ENCODE peak calls at places on chromosomes 11 and 22, in ten cellular contexts. B, C, V, W, X, K, S, O, J and G are unnamed samples.

GRCh38 chr22:38243007-38243775 is 29.6 kb downstream of the TMEM184B start:
- DNase-seq in K (no peak), W (no peak), C (peak), J (peak), O (no peak), B (no peak), X (peak), S (no peak), V (peak), G (no peak)

GRCh38 chr11:112797072-112797471 is 164.1 kb upstream of the NCAM1 start:
- DNase-seq in X (no peak), O (no peak), K (peak), W (no peak), S (no peak), V (no peak), B (peak), J (no peak), C (no peak), G (no peak)

GRCh38 chr22:45934659-45935341 is 42.2 kb downstream of the WNT7B start:
- DNase-seq in X (peak), C (peak), O (peak), V (peak), B (no peak), W (no peak), K (no peak), J (peak), S (peak), G (no peak)

GRCh38 chr11:19519912-19520641 is 192.6 kb upstream of the NAV2 start:
- DNase-seq in O (no peak), B (no peak), C (no peak), J (no peak), W (no peak), K (no peak), X (no peak), S (no peak), V (no peak), G (no peak)

GRCh38 chr11:2802389-2803185 is 83.0 kb downstream of the CDKN1C start:
- DNase-seq in O (no peak), V (no peak), X (peak), W (no peak), S (no peak), K (no peak), B (peak), C (no peak), J (no peak), G (no peak)

GRCh38 chr11:130814440-130815073 is 101.7 kb downstream of the SNX19 start:
- DNase-seq in S (no peak), J (no peak), C (no peak), B (no peak), W (no peak), K (no peak), O (no peak), V (no peak), X (no peak), G (no peak)

GRCh38 chr11:2685051-2685450 is 14.7 kb downstream of the KCNQ1OT1 start:
- DNase-seq in B (peak), J (no peak), K (no peak), S (no peak), C (no peak), V (no peak), W (no peak), X (peak), O (no peak), G (no peak)

GRCh38 chr22:37230673-37231405 is 13.2 kb downstream of the RAC2 start:
- DNase-seq in K (no peak), O (no peak), X (no peak), B (peak), J (no peak), S (no peak), C (no peak), W (peak), V (no peak), G (no peak)

GRCh38 chr11:116831790-116832349 is 2.2 kb downstream of the APOC3 start:
- DNase-seq in K (no peak), O (no peak), X (no peak), B (no peak), S (no peak), J (no peak), V (no peak), C (no peak), W (no peak), G (no peak)

GRCh38 chr11:69007978-69008381 is 5.1 kb downstream of the MRGPRF start:
- DNase-seq in K (no peak), J (no peak), B (peak), O (no peak), W (no peak), C (peak), S (peak), X (peak), V (peak), G (no peak)

GRCh38 chr22:48758021-48758561 is 1069.6 kb downstream of the BRD1 start:
- DNase-seq in B (peak), C (no peak), V (no peak), J (no peak), W (no peak), O (no peak), X (peak), S (no peak), K (no peak), G (peak)

GRCh38 chr11:20337526-20338154 is 25.9 kb upstream of the HTATIP2 start:
- DNase-seq in O (no peak), W (peak), J (peak), C (peak), S (peak), X (no peak), B (no peak), V (peak), K (peak), G (peak)

GRCh38 chr11:20089796-20090653 is 70.2 kb downstream of the DBX1 start:
- DNase-seq in B (no peak), J (no peak), C (no peak), X (no peak), K (peak), W (no peak), V (peak), O (no peak), S (no peak), G (no peak)

GRCh38 chr11:3122775-3123201 is 42.3 kb downstream of the OSBPL5 start:
- DNase-seq in B (peak), O (no peak), C (no peak), W (no peak), K (no peak), J (no peak), V (no peak), S (no peak), X (peak), G (no peak)

GRCh38 chr11:115497303-115497702 is 6.9 kb downstream of the CADM1 start:
- DNase-seq in C (no peak), J (no peak), S (no peak), W (peak), X (no peak), B (no peak), K (no peak), O (no peak), V (no peak), G (no peak)

GRCh38 chr22:19795617-19796008 is 35.0 kb downstream of the TBX1 start:
- DNase-seq in V (peak), K (no peak), B (no peak), W (no peak), S (peak), X (no peak), J (no peak), C (no peak), O (no peak), G (no peak)

GRCh38 chr11:132523929-132524328 is 1008.4 kb downstream of the OPCML start:
- DNase-seq in B (no peak), X (no peak), S (no peak), V (no peak), W (no peak), K (peak), O (no peak), J (no peak), C (no peak), G (no peak)

GRCh38 chr22:42180349-42180842 is 49.8 kb upstream of the CYP2D6 start:
- DNase-seq in W (no peak), J (no peak), K (no peak), V (peak), C (no peak), B (peak), O (no peak), X (peak), S (peak), G (no peak)

GRCh38 chr22:40877488-40877887 is 15.6 kb upstream of the DNAJB7 start:
- DNase-seq in X (no peak), C (no peak), O (no peak), V (no peak), B (no peak), K (no peak), W (no peak), S (no peak), J (no peak), G (no peak)

GRCh38 chr11:72125956-72126355 is 9.6 kb upstream of the FOLR3 start:
- DNase-seq in W (no peak), X (no peak), S (no peak), J (no peak), K (no peak), C (no peak), B (no peak), V (no peak), O (no peak), G (no peak)

GRCh38 chr11:114077482-114078305 is 18.2 kb downstream of the ZBTB16 start:
- DNase-seq in O (no peak), W (peak), K (no peak), V (no peak), J (no peak), B (no peak), S (no peak), C (no peak), X (peak), G (no peak)

GRCh38 chr11:20477418-20478090 is 90.0 kb downstream of the PRMT3 start:
- DNase-seq in S (no peak), W (no peak), O (peak), C (peak), V (no peak), J (peak), X (no peak), K (no peak), B (no peak), G (no peak)

GRCh38 chr11:121082219-121082618 is 18.8 kb upstream of the TECTA start:
- DNase-seq in O (no peak), C (no peak), B (no peak), W (no peak), K (no peak), S (no peak), V (no peak), X (no peak), J (no peak), G (no peak)

GRCh38 chr11:92415246-92415645 is 190.6 kb downstream of the FAT3 start:
- DNase-seq in B (no peak), O (no peak), S (peak), C (no peak), J (no peak), K (no peak), V (no peak), W (no peak), X (no peak), G (no peak)

GRCh38 chr11:91967018-91967715 is 257.5 kb upstream of the FAT3 start:
- DNase-seq in J (peak), S (peak), K (no peak), W (no peak), C (no peak), V (no peak), B (no peak), O (no peak), X (no peak), G (no peak)

GRCh38 chr22:17198188-17199130 is 20.8 kb downstream of the ADA2 start:
- DNase-seq in K (peak), C (no peak), V (no peak), W (no peak), B (no peak), O (no peak), S (peak), X (peak), J (no peak), G (peak)

GRCh38 chr22:41746563-41747400 is 47.5 kb downstream of the MEI1 start:
- DNase-seq in J (peak), V (peak), S (peak), W (peak), B (peak), C (peak), X (peak), K (peak), O (peak), G (peak)

GRCh38 chr11:7515544-7515943 is 1.7 kb downstream of the PPFIBP2 start:
- DNase-seq in B (no peak), K (no peak), S (no peak), J (no peak), V (no peak), W (no peak), C (no peak), X (no peak), O (no peak), G (no peak)

GRCh38 chr22:50732681-50733080 is 5.3 kb upstream of the ACR start:
- DNase-seq in W (no peak), O (no peak), V (no peak), K (no peak), J (no peak), B (no peak), S (no peak), X (peak), C (no peak), G (peak)

GRCh38 chr11:17012712-17013547 is 1.3 kb downstream of the PLEKHA7 start:
- DNase-seq in J (peak), O (peak), W (no peak), B (peak), C (peak), X (peak), K (peak), S (peak), V (peak), G (peak)

GRCh38 chr11:36328956-36329673 is 33.0 kb downstream of the PRR5L start:
- DNase-seq in O (no peak), V (no peak), W (no peak), B (no peak), X (no peak), C (no peak), J (peak), K (no peak), S (no peak), G (no peak)

GRCh38 chr11:27874998-27875397 is 174.7 kb upstream of the BDNF start:
- DNase-seq in V (no peak), J (no peak), O (no peak), W (no peak), C (no peak), X (no peak), B (no peak), K (no peak), S (no peak), G (no peak)

GRCh38 chr11:133710681-133711240 is 134.6 kb downstream of the SPATA19 start:
- DNase-seq in K (no peak), W (no peak), X (no peak), C (no peak), V (no peak), O (no peak), S (no peak), J (no peak), B (no peak), G (no peak)

GRCh38 chr22:48636746-48637145 is 1190.9 kb downstream of the BRD1 start:
- DNase-seq in O (no peak), K (no peak), V (no peak), X (no peak), C (no peak), B (no peak), W (no peak), J (no peak), S (no peak), G (no peak)

GRCh38 chr11:116173946-116174911 is 598.6 kb downstream of the BUD13 start:
- DNase-seq in B (no peak), S (no peak), J (no peak), O (no peak), V (no peak), X (no peak), K (peak), W (no peak), C (no peak), G (peak)

GRCh38 chr22:22802346-22802970 is 85.2 kb upstream of the IGLL5 start:
- DNase-seq in J (no peak), S (peak), X (no peak), K (peak), W (peak), O (no peak), V (no peak), C (peak), B (peak), G (no peak)

GRCh38 chr11:113034591-113034990 is 73.4 kb downstream of the NCAM1 start:
- DNase-seq in S (no peak), V (no peak), B (no peak), W (no peak), O (no peak), K (no peak), X (no peak), J (peak), C (no peak), G (no peak)

GRCh38 chr11:113133071-113133470 is 171.9 kb downstream of the NCAM1 start:
- DNase-seq in K (no peak), S (no peak), W (no peak), C (no peak), X (no peak), V (no peak), B (no peak), J (no peak), O (no peak), G (no peak)

DNA sequence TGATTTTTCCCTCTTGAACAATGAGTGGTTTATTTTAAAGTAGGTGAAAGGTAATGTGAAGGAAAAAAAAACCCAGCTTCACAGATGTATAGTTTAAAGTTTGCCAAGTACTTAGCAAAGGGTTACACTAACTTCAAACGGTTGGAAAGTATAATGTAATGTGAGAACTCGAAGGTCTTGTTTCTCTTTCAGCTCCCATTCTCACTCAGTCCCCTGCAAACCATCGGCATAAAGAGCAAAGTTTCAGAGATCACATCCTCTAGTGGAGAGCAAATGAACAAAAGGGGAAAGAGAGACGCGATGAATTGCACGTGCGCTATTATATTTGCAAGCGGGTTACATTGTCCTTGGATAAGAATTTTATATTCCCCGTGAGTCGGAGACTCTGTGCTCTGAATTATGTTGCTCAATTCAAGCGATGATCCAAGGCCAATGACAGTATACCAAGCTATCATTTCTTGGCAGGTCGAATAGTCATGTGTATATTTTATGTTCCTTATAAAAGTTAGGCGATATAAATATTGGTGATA is 37.6 kb upstream of the BIRC3 start:
- DNase-seq in X (no peak), V (peak), O (no peak), B (no peak), J (peak), K (peak), S (peak), W (peak), C (peak), G (no peak)
- TF ChIP-seq CTCF in X (peak), V (peak), O (peak), B (no peak), J (no peak), K (no peak), S (peak), W (peak), C (no peak), G (no peak)

GRCh38 chr11:64089493-64089892 is 53.8 kb downstream of the FLRT1 start:
- DNase-seq in S (no peak), C (no peak), W (no peak), O (no peak), B (no peak), J (no peak), K (no peak), X (no peak), V (no peak), G (no peak)

GRCh38 chr11:64092761-64093136 is 57.0 kb downstream of the FLRT1 start:
- DNase-seq in V (no peak), B (no peak), W (no peak), C (no peak), J (no peak), O (no peak), K (no peak), S (no peak), X (no peak), G (no peak)

GRCh38 chr11:64089915-64090810 is 54.4 kb downstream of the FLRT1 start:
- DNase-seq in C (no peak), V (no peak), S (no peak), B (no peak), K (no peak), O (no peak), X (no peak), J (no peak), W (no peak), G (no peak)

GRCh38 chr11:64092119-64092760 is 56.5 kb downstream of the FLRT1 start:
- DNase-seq in W (no peak), O (no peak), J (no peak), S (no peak), K (no peak), X (no peak), C (no peak), V (no peak), B (no peak), G (no peak)

DNA sequence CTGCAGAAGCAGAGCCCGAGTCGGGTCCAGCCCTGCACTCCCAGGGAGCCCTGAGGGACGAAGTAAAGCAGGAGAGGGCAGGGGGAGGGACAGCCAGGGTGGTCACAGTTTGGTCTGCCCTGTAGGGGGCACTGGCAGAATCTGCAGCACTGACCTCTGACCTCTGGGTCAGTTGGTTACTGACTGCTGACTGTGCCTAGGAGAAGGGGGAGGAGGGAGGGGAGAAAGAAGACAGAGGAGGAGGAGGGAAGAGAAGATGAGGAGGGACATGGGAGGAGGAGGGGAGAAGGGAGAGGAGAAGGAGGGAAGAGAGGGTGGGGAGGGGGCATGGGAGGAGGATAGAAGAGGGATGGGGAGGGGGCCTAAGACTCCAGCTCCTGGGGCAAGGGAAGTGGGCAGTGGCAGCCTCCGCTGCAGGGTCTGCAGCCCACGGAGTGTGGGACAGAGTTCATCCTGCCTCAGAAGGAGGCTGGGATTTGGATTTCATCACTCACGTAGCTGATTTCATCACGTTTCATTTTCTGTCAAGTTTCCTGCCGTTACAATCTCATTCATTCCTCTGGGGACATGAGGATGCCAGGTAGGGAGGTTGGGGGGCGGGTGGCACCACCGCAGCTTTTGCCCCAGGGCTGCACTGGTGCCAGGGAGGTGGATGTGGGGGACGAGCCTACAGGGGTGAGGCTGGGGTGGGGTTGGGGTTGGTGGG is 55.2 kb downstream of the FLRT1 start:
- DNase-seq in C (peak), W (no peak), O (no peak), K (peak), V (peak), J (no peak), S (peak), X (no peak), B (no peak), G (no peak)
- TF ChIP-seq CTCF in C (peak), W (no peak), O (peak), K (peak), V (no peak), J (peak), S (no peak), X (no peak), B (no peak), G (no peak)

GRCh38 chr11:118876261-118876660 is 7.4 kb upstream of the CXCR5 start:
- DNase-seq in X (no peak), K (no peak), B (no peak), W (no peak), V (no peak), C (no peak), S (no peak), O (no peak), J (no peak), G (no peak)

GRCh38 chr11:118868659-118869058 is 15.0 kb upstream of the CXCR5 start:
- DNase-seq in K (no peak), O (no peak), S (no peak), V (no peak), X (no peak), W (peak), B (no peak), C (no peak), J (no peak), G (no peak)

GRCh38 chr11:118873804-118874203 is 9.9 kb upstream of the CXCR5 start:
- DNase-seq in C (no peak), V (no peak), W (no peak), K (no peak), O (no peak), B (no peak), X (no peak), S (no peak), J (no peak), G (no peak)

GRCh38 chr11:118872403-118872821 is 11.3 kb upstream of the CXCR5 start:
- DNase-seq in J (no peak), K (no peak), S (no peak), O (no peak), X (peak), C (no peak), V (no peak), W (peak), B (no peak), G (no peak)

GRCh38 chr11:118870396-118871343 is 13.0 kb upstream of the CXCR5 start:
- DNase-seq in W (peak), V (peak), X (peak), O (no peak), B (peak), S (peak), J (no peak), C (no peak), K (peak), G (no peak)
- TF ChIP-seq CTCF in W (no peak), V (peak), X (no peak), O (no peak), B (peak), S (peak), J (no peak), C (no peak), K (no peak), G (no peak)

GRCh38 chr22:27867958-27868737 is 50.9 kb downstream of the PITPNB start:
- DNase-seq in C (no peak), V (no peak), O (no peak), J (peak), W (no peak), X (no peak), B (no peak), K (no peak), S (no peak), G (no peak)
- TF ChIP-seq CTCF in C (no peak), V (no peak), O (no peak), J (no peak), W (no peak), X (no peak), B (no peak), K (no peak), S (no peak), G (no peak)

GRCh38 chr11:898160-898517 is 12.5 kb downstream of the CHID1 start:
- DNase-seq in O (no peak), K (peak), X (no peak), J (no peak), V (peak), C (peak), B (no peak), S (peak), W (no peak), G (no peak)
- TF ChIP-seq CTCF in O (peak), K (peak), X (no peak), J (peak), V (peak), C (no peak), B (no peak), S (no peak), W (peak), G (no peak)